ENCODE peak calls at places on chromosomes 1 and 21, in seven cellular contexts. L, R, T, G, O, C and D are unnamed samples.

GRCh38 chr1:59638172-59638800 is 176.5 kb upstream of the HOOK1 start:
- DNase-seq in R (peak; percentile 63), T (no peak), C (no peak), G (peak; percentile 33), O (no peak), L (no peak), D (no peak)

GRCh38 chr1:54239603-54240002 is 39.6 kb downstream of the MRPL37 start:
- DNase-seq in T (no peak), C (no peak), G (no peak), L (no peak), R (peak; percentile 33), O (no peak), D (no peak)

GRCh38 chr1:84996846-84997666 is at the start of gene MCOLN2:
- DNase-seq in T (peak; percentile 89), O (no peak), L (no peak), R (peak; percentile 86), G (no peak), C (no peak), D (no peak)

GRCh38 chr21:43195131-43196021 is 26.6 kb downstream of the CRYAA start:
- DNase-seq in T (peak; percentile 74), G (no peak), O (peak; percentile 69), R (peak; percentile 49), L (peak; percentile 60), C (no peak), D (peak; percentile 3)

GRCh38 chr21:44927587-44928461 is 7.1 kb upstream of the ITGB2 start:
- DNase-seq in T (peak; percentile 96), O (no peak), C (no peak), R (no peak), G (no peak), L (no peak), D (no peak)

GRCh38 chr1:6347641-6348487 is 45.7 kb downstream of the ACOT7 start:
- DNase-seq in T (peak; percentile 87), L (no peak), O (no peak), G (peak; percentile 49), C (no peak), R (peak; percentile 77), D (peak; percentile 24)

GRCh38 chr1:155904261-155904660 is 6.9 kb downstream of the RIT1 start:
- DNase-seq in O (no peak), L (no peak), T (no peak), G (no peak), R (no peak), C (no peak), D (no peak)

GRCh38 chr1:2375923-2376260 is 15.5 kb downstream of the MORN1 start:
- DNase-seq in T (peak; percentile 43), G (no peak), L (no peak), R (no peak), C (no peak), O (peak; percentile 50), D (no peak)

GRCh38 chr1:115182012-115182715 is 92.9 kb upstream of the TSPAN2 start:
- DNase-seq in G (no peak), T (no peak), O (no peak), L (no peak), C (no peak), R (no peak), D (no peak)

GRCh38 chr1:67463298-67463960 is 33.2 kb upstream of the SERBP1 start:
- DNase-seq in G (no peak), R (no peak), L (no peak), O (no peak), T (no peak), C (no peak), D (no peak)

GRCh38 chr1:56484695-56485094 is 94.7 kb downstream of the PLPP3 start:
- DNase-seq in O (no peak), T (no peak), L (no peak), G (no peak), C (no peak), R (no peak), D (no peak)

GRCh38 chr1:206589206-206589605 is 23.1 kb downstream of the EIF2D start:
- DNase-seq in T (no peak), C (no peak), R (no peak), O (peak; percentile 75), L (no peak), G (peak; percentile 30), D (no peak)

GRCh38 chr21:43667191-43667904 is 8.0 kb downstream of the RRP1B start:
- DNase-seq in C (no peak), G (no peak), T (no peak), O (no peak), R (no peak), L (no peak), D (no peak)

DNA sequence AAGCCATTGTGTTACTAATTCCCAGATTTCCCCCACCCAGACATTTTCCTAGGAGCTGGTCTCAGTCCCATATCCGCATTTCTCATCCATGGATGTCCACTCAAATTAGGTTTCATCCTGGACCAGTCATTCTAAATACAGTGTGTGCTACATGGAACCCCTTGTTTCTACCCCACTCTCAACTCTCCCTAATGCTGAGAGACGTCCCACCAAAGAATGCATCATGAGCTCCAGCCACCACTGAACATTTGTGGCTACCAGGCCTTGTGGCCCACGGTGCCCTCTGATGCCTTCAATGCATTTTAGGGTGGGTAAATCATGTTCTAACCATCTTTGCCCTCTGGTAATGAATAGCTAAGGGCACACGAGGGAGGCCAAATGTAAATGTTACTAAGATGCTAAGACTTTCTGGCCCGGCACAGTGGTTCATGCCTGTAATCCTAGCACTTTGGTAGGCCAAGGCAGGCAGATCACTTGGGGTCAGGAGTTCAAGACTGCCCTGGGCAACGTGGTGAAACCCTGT is 13.3 kb upstream of the RAB42 start:
- DNase-seq in L (no peak), O (no peak), C (no peak), G (no peak), T (no peak), R (no peak), D (no peak)
- TF ChIP-seq POLR2AphosphoS5 in L (no peak), O (no peak), C (no peak), G (no peak), T (no peak), R (no peak), D (no peak)

GRCh38 chr1:239357867-239358266 is 28.5 kb upstream of the CHRM3 start:
- DNase-seq in T (no peak), G (no peak), L (no peak), O (no peak), C (no peak), R (peak; percentile 8), D (no peak)
- H3K9me3 ChIP-seq in T (no peaks in the 10 kb centered on the region), G (peaks cover 6% of the 10 kb centered on the region), L (no peaks in the 10 kb centered on the region), O (no peaks in the 10 kb centered on the region), C (no peaks in the 10 kb centered on the region), R (no peaks in the 10 kb centered on the region), D (no peaks in the 10 kb centered on the region)

GRCh38 chr1:27001570-27002360 is 8.3 kb downstream of the TRNP1 start:
- DNase-seq in O (peak; percentile 82), R (no peak), C (no peak), L (no peak), G (no peak), T (peak; percentile 89), D (no peak)
- TF ChIP-seq POLR2AphosphoS5 in O (peak; percentile 29), R (no peak), C (no peak), L (no peak), G (no peak), T (peak; percentile 68), D (no peak)

DNA sequence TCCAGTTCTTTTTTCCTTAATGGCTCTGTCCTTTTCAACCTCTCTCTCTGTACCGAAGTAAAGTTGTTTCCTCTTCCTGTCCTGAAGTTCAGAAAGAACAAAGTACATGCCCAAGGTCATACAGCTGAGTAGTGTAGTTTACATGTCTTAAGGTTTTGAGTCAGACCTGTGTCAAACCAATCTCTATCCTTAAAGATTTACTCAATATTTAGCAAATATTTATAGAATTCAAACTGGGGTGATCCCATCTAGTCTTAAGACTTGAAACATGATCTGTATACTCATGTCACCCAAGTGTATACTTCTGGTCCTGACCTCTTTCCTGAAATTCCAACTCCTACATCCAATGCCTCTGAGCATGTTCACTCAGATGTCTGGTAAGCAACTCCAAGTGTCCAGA is 118.6 kb upstream of the SGIP1 start:
- DNase-seq in L (no peak), R (no peak), C (no peak), T (no peak), G (no peak), O (no peak), D (no peak)
- H3K9me3 ChIP-seq in L (peaks cover 9% of the 10 kb centered on the region), R (no peaks in the 10 kb centered on the region), C (no peaks in the 10 kb centered on the region), T (peaks cover 22% of the 10 kb centered on the region), G (no peaks in the 10 kb centered on the region), O (peaks cover 9% of the 10 kb centered on the region), D (no peaks in the 10 kb centered on the region)

DNA sequence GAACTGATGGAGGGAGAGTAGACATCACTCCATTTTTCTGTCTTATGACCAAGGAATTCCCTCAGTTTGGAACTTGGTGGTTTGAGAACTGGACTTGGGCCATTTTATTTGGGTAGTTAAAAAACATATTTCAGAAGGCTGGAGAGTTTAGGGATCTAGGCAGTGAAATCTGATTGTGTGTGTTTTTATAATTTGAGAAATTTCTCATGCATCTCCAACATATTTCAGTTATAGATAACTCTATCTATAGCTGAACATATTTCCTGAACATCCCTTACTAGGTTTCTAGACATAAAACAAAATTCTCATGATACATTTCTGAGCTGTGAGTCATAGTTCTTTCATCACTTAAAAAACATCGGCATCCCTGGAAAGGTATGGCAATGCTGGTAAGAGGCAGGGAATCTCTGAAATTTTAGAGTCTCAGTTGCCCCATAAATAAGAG is 102.7 kb downstream of the FASLG start:
- DNase-seq in O (no peak), R (no peak), G (peak; percentile 66), C (no peak), T (no peak), L (no peak), D (no peak)
- TF ChIP-seq POLR2AphosphoS5 in O (no peak), R (no peak), G (no peak), C (no peak), T (no peak), L (no peak), D (no peak)